ENCODE peak calls at places on chromosomes 7 and 10, in eight cellular contexts. B, C, F, N, D, V, E and I are unnamed samples. For H3K36me3 and H3K9me3, the result is how much of the 10 kb centered on the place peaks cover.

GRCh38 chr7:55140221-55140980 is 121.6 kb downstream of the EGFR start:
- DNase-seq in D (no peak), E (no peak), B (no peak), N (peak), C (no peak), V (no peak), F (no peak), I (no peak)

GRCh38 chr7:94348142-94348541 is 46.6 kb upstream of the COL1A2 start:
- DNase-seq in B (peak), N (peak), F (peak), C (no peak), V (no peak), D (no peak), E (no peak), I (no peak)

GRCh38 chr10:114087655-114088054 is 44.0 kb downstream of the ADRB1 start:
- DNase-seq in V (no peak), D (no peak), F (no peak), B (no peak), C (no peak), N (no peak), E (no peak), I (no peak)

GRCh38 chr7:6520163-6520981 is 30.9 kb downstream of the GRID2IP start:
- DNase-seq in B (no peak), N (no peak), F (no peak), C (no peak), D (no peak), E (no peak), V (no peak), I (no peak)

GRCh38 chr10:14296081-14296709 is 34.5 kb downstream of the FRMD4A start:
- DNase-seq in D (no peak), F (no peak), N (peak), E (no peak), B (no peak), V (no peak), C (no peak), I (no peak)

GRCh38 chr10:130742936-130743675 is 568.4 kb downstream of the TCERG1L start:
- DNase-seq in N (no peak), F (no peak), D (no peak), C (no peak), E (peak), B (no peak), V (no peak), I (no peak)

GRCh38 chr7:112411186-112411795 is 39.0 kb upstream of the IFRD1 start:
- DNase-seq in E (no peak), B (no peak), N (peak), D (no peak), F (peak), C (peak), V (no peak), I (peak)

GRCh38 chr10:11823122-11823988 is at the start of gene PROSER2:
- DNase-seq in B (peak), F (peak), D (no peak), C (peak), V (no peak), N (peak), E (peak), I (peak)

GRCh38 chr10:130992802-130993523 is 318.6 kb downstream of the TCERG1L start:
- DNase-seq in N (no peak), F (peak), E (no peak), B (no peak), V (no peak), D (no peak), C (no peak), I (no peak)

GRCh38 chr10:58700576-58700975 is 187.9 kb downstream of the BICC1 start:
- DNase-seq in V (no peak), D (no peak), F (no peak), B (peak), C (no peak), N (no peak), E (no peak), I (no peak)

GRCh38 chr7:149774237-149775175 is 1.1 kb upstream of the ZNF467 start:
- DNase-seq in F (no peak), N (no peak), B (no peak), V (no peak), D (no peak), E (peak), C (no peak), I (peak)

GRCh38 chr7:147279951-147280350 is 1163.3 kb downstream of the CNTNAP2 start:
- DNase-seq in V (no peak), C (no peak), F (no peak), D (no peak), N (no peak), E (no peak), B (no peak), I (no peak)

GRCh38 chr10:23525406-23525805 is 86.5 kb downstream of the OTUD1 start:
- DNase-seq in D (no peak), F (no peak), B (no peak), E (no peak), N (peak), C (no peak), V (no peak), I (no peak)

GRCh38 chr7:32319019-32319382 is 171.2 kb downstream of the LSM5 start:
- DNase-seq in E (no peak), D (no peak), V (no peak), N (no peak), B (no peak), C (peak), F (no peak), I (no peak)

GRCh38 chr7:151058766-151059361 is 525 bp upstream of the SLC4A2 start:
- DNase-seq in C (no peak), N (peak), V (no peak), D (no peak), F (no peak), E (peak), B (no peak), I (no peak)

GRCh38 chr7:102125127-102125561 is 161.5 kb upstream of the SH2B2 start:
- DNase-seq in N (peak), B (no peak), V (peak), E (peak), C (peak), D (no peak), F (peak), I (no peak)

GRCh38 chr10:28719789-28720436 is 42.6 kb downstream of the BAMBI start:
- DNase-seq in F (no peak), D (no peak), E (no peak), C (no peak), B (no peak), V (no peak), N (peak), I (no peak)

GRCh38 chr7:112743811-112744210 is 46.4 kb downstream of the TMEM168 start:
- DNase-seq in N (no peak), F (no peak), C (no peak), B (no peak), E (no peak), D (no peak), V (no peak), I (no peak)

GRCh38 chr10:119103241-119103640 is 672 bp upstream of the DENND10 start:
- DNase-seq in C (no peak), B (no peak), V (no peak), E (peak), F (no peak), D (no peak), N (no peak), I (no peak)

GRCh38 chr10:70162892-70163201 is 7.5 kb downstream of the SAR1A start:
- DNase-seq in E (no peak), C (no peak), F (no peak), N (no peak), D (no peak), V (no peak), B (no peak), I (no peak)

GRCh38 chr10:65341323-65341922 is 1584.4 kb upstream of the LRRTM3 start:
- DNase-seq in V (no peak), D (no peak), N (peak), C (no peak), F (no peak), B (no peak), E (no peak), I (no peak)

GRCh38 chr7:100675581-100676350 is 2.2 kb downstream of the GNB2 start:
- DNase-seq in B (peak), F (peak), N (peak), E (peak), C (peak), V (peak), D (peak), I (peak)

GRCh38 chr10:61642692-61643091 is 20.0 kb upstream of the CABCOCO1 start:
- DNase-seq in E (no peak), C (no peak), D (no peak), V (no peak), B (no peak), F (no peak), N (peak), I (no peak)

GRCh38 chr7:114924066-114924712 is 2.3 kb downstream of the MDFIC start:
- DNase-seq in E (no peak), B (no peak), V (no peak), N (no peak), F (no peak), C (no peak), D (no peak), I (no peak)

GRCh38 chr7:7321681-7322080 is 139.3 kb downstream of the C1GALT1 start:
- DNase-seq in E (peak), C (no peak), N (peak), B (no peak), D (no peak), V (no peak), F (no peak), I (no peak)

GRCh38 chr7:92071032-92071431 is 63.2 kb downstream of the CYP51A1 start:
- DNase-seq in N (no peak), B (no peak), E (no peak), C (no peak), F (peak), D (no peak), V (no peak), I (no peak)

DNA sequence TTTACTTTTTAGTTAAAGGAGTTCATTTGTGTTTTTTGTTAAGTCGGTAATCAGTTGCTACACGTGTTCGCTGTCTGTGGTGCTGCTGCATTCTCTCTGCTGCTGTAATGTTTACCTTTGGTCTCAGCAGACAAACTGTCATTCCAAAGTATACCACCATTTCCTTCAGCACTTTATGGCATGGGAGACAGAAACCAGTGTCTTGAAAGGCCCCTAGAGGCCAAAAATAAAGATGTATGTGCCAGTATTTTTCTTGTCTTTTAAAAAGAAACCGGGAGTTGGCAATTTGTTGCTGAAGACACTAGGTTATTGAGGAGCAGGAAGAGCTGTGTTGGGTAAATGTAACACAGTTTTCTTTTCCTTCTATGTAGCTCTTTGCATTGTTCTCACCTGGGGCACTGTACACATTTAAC is 24.1 kb downstream of the ZNF92 start:
- DNase-seq in E (no peak), C (no peak), B (no peak), F (no peak), D (no peak), V (no peak), N (peak), I (no peak)
- H3K36me3 ChIP-seq in E (under half), C (under half), B (half or more), F (under half), D (under half), V (under half), N (under half), I (half or more)

GRCh38 chr7:4205828-4206227 is 476.3 kb upstream of the FOXK1 start:
- DNase-seq in B (no peak), V (no peak), C (no peak), F (no peak), N (no peak), E (no peak), D (no peak), I (no peak)
- H3K9me3 ChIP-seq in B (under half), V (under half), C (under half), F (under half), N (under half), E (under half), D (under half), I (under half)

DNA sequence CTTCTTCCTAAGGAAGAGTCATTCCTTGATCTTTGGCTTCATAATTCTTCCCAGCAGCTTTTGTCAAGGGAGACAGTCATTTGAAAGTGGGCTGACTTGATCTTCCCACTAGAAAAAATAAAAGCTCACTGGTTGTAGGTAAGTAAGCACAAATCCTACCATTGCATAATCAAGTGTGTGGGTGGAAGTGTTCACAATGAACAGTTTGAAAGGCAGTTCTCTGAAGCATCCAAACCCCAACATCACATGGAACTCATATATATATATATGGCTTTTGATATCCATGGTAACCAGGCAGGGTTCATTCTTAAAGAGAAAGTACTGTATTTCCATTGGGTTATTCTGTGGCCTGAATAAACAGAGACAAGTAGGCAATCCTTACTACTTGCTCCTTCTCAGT is 51.6 kb downstream of the ARMH3 start:
- DNase-seq in C (no peak), B (no peak), N (peak), V (no peak), D (no peak), E (no peak), F (no peak), I (no peak)
- H3K36me3 ChIP-seq in C (half or more), B (half or more), N (under half), V (half or more), D (under half), E (under half), F (under half), I (under half)

GRCh38 chr7:157859915-157860314 is 523.1 kb downstream of the DNAJB6 start:
- DNase-seq in D (no peak), B (no peak), V (no peak), N (no peak), F (no peak), C (no peak), E (peak), I (no peak)

GRCh38 chr7:157862731-157863130 is 525.9 kb downstream of the DNAJB6 start:
- DNase-seq in C (no peak), V (no peak), B (no peak), D (no peak), E (peak), F (no peak), N (no peak), I (no peak)

GRCh38 chr7:157861031-157861491 is 524.3 kb downstream of the DNAJB6 start:
- DNase-seq in N (no peak), D (no peak), B (no peak), V (no peak), E (peak), F (no peak), C (no peak), I (no peak)

GRCh38 chr7:157863176-157863575 is 526.4 kb downstream of the DNAJB6 start:
- DNase-seq in C (no peak), D (no peak), F (no peak), N (no peak), B (no peak), E (no peak), V (no peak), I (no peak)

GRCh38 chr7:157861551-157861950 is 524.7 kb downstream of the DNAJB6 start:
- DNase-seq in N (no peak), F (no peak), D (no peak), B (no peak), V (no peak), E (peak), C (no peak), I (no peak)
- H3K9me3 ChIP-seq in N (under half), F (under half), D (under half), B (under half), V (under half), E (under half), C (under half), I (under half)

DNA sequence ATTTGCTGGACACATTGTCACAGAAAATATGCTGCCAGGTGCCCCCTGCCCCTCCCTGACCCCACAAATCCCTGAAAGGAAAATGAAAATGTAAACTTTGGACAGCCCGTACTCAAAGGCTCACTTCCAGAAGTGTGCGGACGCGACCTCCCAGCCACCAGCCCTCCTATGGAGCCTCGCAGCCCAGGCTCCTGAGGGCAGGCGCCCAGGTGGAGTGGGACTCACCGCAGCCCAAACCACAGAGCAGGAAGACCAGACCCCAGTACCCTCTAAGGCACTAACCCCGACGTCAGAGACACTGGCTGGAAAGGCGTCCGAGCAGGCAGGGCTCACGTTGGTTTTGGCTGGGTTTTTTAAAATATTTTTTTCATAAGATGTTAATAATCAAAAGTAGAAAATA is 57.3 kb downstream of the CSGALNACT2 start:
- DNase-seq in V (no peak), D (no peak), N (no peak), B (no peak), F (no peak), C (no peak), E (no peak), I (no peak)
- H3K36me3 ChIP-seq in V (under half), D (under half), N (under half), B (under half), F (under half), C (under half), E (under half), I (under half)

GRCh38 chr7:4024133-4024532 is 658.0 kb upstream of the FOXK1 start:
- DNase-seq in V (no peak), B (no peak), E (no peak), F (no peak), C (no peak), N (no peak), D (no peak), I (no peak)

GRCh38 chr7:4026941-4027340 is 655.2 kb upstream of the FOXK1 start:
- DNase-seq in F (no peak), V (no peak), B (no peak), C (no peak), N (no peak), E (no peak), D (no peak), I (no peak)

GRCh38 chr7:4028221-4028620 is 653.9 kb upstream of the FOXK1 start:
- DNase-seq in N (no peak), V (no peak), F (no peak), C (no peak), D (no peak), B (no peak), E (no peak), I (no peak)

GRCh38 chr7:4025211-4025610 is 656.9 kb upstream of the FOXK1 start:
- DNase-seq in E (no peak), F (no peak), C (no peak), V (no peak), D (no peak), N (no peak), B (no peak), I (no peak)

GRCh38 chr7:4025694-4026615 is 656.1 kb upstream of the FOXK1 start:
- DNase-seq in F (no peak), D (no peak), V (no peak), C (no peak), E (no peak), B (no peak), N (no peak), I (no peak)
- H3K9me3 ChIP-seq in F (under half), D (under half), V (under half), C (under half), E (under half), B (under half), N (under half), I (under half)

GRCh38 chr10:94583164-94583563 is 37.6 kb downstream of the HELLS start:
- DNase-seq in C (no peak), D (no peak), B (no peak), V (no peak), E (no peak), N (no peak), F (no peak), I (no peak)
- H3K36me3 ChIP-seq in C (under half), D (under half), B (under half), V (under half), E (under half), N (under half), F (under half), I (half or more)